ENCODE peak calls at places on chromosomes 2 and 18, in five cellular contexts. X is heart right ventricle, E is GM12865, S is stomach, J is cardiac fibroblast. F is an unnamed sample.

GRCh38 chr2:196330645-196331044 is 159.3 kb upstream of the STK17B start:
- DNase-seq in E (no peak), S (no peak), X (no peak), J (no peak), F (no peak)

GRCh38 chr2:216044883-216045499 is 31.6 kb upstream of the MREG start:
- DNase-seq in S (no peak), X (no peak), E (peak; percentile 43), J (no peak), F (no peak)

GRCh38 chr2:232910376-232910775 is 40.3 kb downstream of the SNORC start:
- DNase-seq in J (no peak), S (peak; percentile 16), X (no peak), E (no peak), F (no peak)

GRCh38 chr2:145066795-145067194 is 546.9 kb upstream of the ZEB2 start:
- DNase-seq in J (no peak), S (no peak), X (no peak), E (no peak), F (no peak)

GRCh38 chr2:230974096-230974913 is 21.6 kb upstream of the SPATA3 start:
- DNase-seq in J (peak; percentile 67), E (peak; percentile 98), S (no peak), X (no peak), F (no peak)

GRCh38 chr2:54015809-54016703 is 45.3 kb upstream of the PSME4 start:
- DNase-seq in S (no peak), X (no peak), J (peak; percentile 88), E (no peak), F (no peak)

GRCh38 chr2:153311432-153311831 is 167.1 kb downstream of the RPRM start:
- DNase-seq in E (no peak), X (no peak), S (no peak), J (no peak), F (peak; percentile 49)

GRCh38 chr2:38380397-38381130 is 3.5 kb upstream of the ATL2 start:
- DNase-seq in J (no peak), X (no peak), S (no peak), E (peak; percentile 18), F (no peak)

GRCh38 chr2:128172191-128172590 is 81.2 kb downstream of the UGGT1 start:
- DNase-seq in E (no peak), S (no peak), X (no peak), J (no peak), F (no peak)

GRCh38 chr2:130338793-130339345 is 3.8 kb upstream of the IMP4 start:
- DNase-seq in X (no peak), E (no peak), S (no peak), J (no peak), F (no peak)

GRCh38 chr18:58150772-58151171 is 106.7 kb downstream of the NEDD4L start:
- DNase-seq in X (no peak), S (no peak), J (no peak), E (no peak), F (no peak)

GRCh38 chr2:99602475-99602874 is 112.7 kb upstream of the REV1 start:
- DNase-seq in E (no peak), X (no peak), J (peak; percentile 44), S (no peak), F (no peak)

GRCh38 chr18:44687421-44687820 is 6.7 kb downstream of the SETBP1 start:
- DNase-seq in J (no peak), X (no peak), S (no peak), E (no peak), F (no peak)

GRCh38 chr2:238174701-238175100 is 15.9 kb downstream of the ERFE start:
- DNase-seq in E (no peak), X (no peak), S (no peak), J (no peak), F (no peak)

GRCh38 chr2:46029332-46029811 is 267.8 kb upstream of the EPAS1 start:
- DNase-seq in X (peak; percentile 25), J (peak; percentile 66), E (no peak), S (no peak), F (no peak)

GRCh38 chr18:76444436-76445105 is 50.5 kb downstream of the ZNF516 start:
- DNase-seq in J (no peak), X (no peak), E (no peak), S (no peak), F (no peak)

GRCh38 chr18:48032876-48033769 is 102.7 kb upstream of the SMAD2 start:
- DNase-seq in S (no peak), X (no peak), J (peak; percentile 59), E (no peak), F (no peak)

GRCh38 chr2:17877811-17878221 is 651 bp upstream of the KCNS3 start:
- DNase-seq in S (no peak), X (peak; percentile 18), J (peak; percentile 9), E (peak; percentile 17), F (no peak)

GRCh38 chr18:77138270-77138669 is 5.7 kb upstream of the MBP start:
- DNase-seq in X (no peak), E (no peak), S (peak; percentile 72), J (no peak), F (no peak)

GRCh38 chr2:189153608-189154007 is 26.0 kb downstream of the COL5A2 start:
- DNase-seq in X (no peak), J (peak; percentile 90), E (no peak), S (no peak), F (no peak)

GRCh38 chr18:59268722-59269562 is 4.3 kb downstream of the RAX start:
- DNase-seq in J (no peak), S (no peak), E (peak; percentile 17), X (peak; percentile 35), F (no peak)

GRCh38 chr2:95179451-95179850 is 13.8 kb downstream of the ZNF2 start:
- DNase-seq in J (no peak), X (peak; percentile 33), E (no peak), S (peak; percentile 35), F (no peak)

GRCh38 chr2:41717883-41718282 is 329.9 kb upstream of the PKDCC start:
- DNase-seq in S (no peak), X (no peak), J (peak; percentile 46), E (peak; percentile 30), F (no peak)

GRCh38 chr2:170929686-170930050 is 615 bp downstream of the GORASP2 start:
- DNase-seq in J (peak; percentile 39), X (peak; percentile 36), E (peak; percentile 70), S (peak; percentile 74), F (no peak)

GRCh38 chr18:34659579-34660517 is 50.2 kb upstream of the DTNA start:
- DNase-seq in E (peak; percentile 8), X (peak; percentile 59), S (peak; percentile 77), J (peak; percentile 98), F (peak; percentile 73)

GRCh38 chr2:173752152-173752551 is 213.0 kb downstream of the SP3 start:
- DNase-seq in J (peak; percentile 44), E (peak; percentile 36), X (no peak), S (no peak), F (no peak)
- TF ChIP-seq CTCF in J (peak; percentile 58), E (peak; percentile 32), X (no peak), S (no peak), F (no peak)

DNA sequence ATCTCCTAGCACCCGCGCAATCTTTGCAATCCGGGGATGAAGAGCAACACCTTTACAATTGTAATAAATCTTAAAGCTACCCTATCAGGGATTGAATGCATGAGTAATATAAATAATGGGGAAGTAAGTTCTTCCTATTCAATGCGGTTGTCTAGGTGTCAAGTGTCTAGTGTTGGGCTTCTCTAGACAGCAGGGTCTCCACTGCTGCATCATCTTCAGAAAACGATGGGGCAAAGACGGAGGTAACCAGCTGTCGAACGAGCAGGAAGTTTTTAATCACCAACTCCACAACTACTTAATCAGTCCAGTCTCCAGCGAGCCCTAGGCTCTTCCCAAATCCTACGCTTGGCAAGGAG is 573 bp downstream of the STAM2 start:
- DNase-seq in X (no peak), J (no peak), E (no peak), S (no peak), F (no peak)
- TF ChIP-seq CTCF in X (no peak), J (no peak), E (no peak), S (no peak), F (no peak)

DNA sequence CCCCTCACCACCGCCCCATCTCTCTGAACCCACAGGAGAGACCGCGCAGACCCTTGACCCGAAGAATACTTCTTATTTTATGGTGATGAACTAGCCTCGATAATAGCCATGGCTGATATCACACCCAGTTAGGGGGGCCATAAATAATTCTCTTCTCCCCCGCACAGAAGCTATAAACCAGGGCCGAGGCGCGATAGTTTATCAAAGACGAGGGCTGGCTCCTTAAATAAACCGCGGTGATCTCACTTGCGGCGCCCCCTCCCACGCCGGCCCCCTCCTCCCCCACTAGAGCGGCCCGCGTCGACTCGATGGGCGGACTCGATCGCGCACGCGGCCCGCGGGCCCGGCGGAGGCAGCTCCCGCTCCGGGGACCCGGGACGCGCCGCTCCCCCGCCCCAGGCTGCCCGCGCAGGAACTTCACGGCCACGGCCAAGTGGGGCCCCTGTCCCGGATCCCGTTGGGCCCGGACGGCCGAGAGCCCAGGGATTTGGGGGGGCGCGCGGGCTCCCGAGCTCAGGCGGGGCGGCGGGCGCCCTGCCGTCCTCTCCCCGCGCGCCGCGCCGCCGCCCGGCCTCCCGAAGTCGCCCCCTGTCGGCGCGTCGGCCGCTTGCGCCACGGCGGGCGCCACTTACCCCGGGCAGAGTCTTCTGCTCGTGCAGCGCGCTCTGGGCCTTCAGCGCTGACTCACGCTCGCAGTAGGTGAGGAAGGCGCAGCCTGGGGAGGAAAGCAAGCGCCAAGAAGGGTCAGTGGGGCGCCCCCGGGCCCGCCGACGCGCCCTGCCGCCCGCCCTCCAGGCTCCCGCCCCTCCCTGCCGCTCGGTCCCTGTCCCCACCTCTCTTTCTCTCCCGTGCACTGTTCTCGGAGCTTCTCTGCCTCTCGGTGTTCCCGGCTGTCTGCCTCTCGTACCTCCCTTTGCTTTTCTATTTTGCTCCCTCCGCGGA is 80.4 kb downstream of the CELF4 start:
- DNase-seq in J (no peak), E (peak; percentile 4), S (no peak), X (no peak), F (no peak)
- TF ChIP-seq CTCF in J (no peak), E (peak; percentile 18), S (no peak), X (no peak), F (no peak)

GRCh38 chr2:6922201-6922656 is 5.0 kb downstream of the RNF144A start:
- DNase-seq in X (no peak), E (no peak), J (no peak), S (no peak), F (no peak)
- TF ChIP-seq CTCF in X (no peak), E (peak; percentile 7), J (no peak), S (no peak), F (no peak)

GRCh38 chr2:208379192-208379591 is 27.4 kb upstream of the PTH2R start:
- DNase-seq in S (no peak), J (no peak), X (no peak), E (no peak), F (no peak)

GRCh38 chr2:208389940-208390339 is 16.7 kb upstream of the PTH2R start:
- DNase-seq in S (no peak), X (no peak), E (no peak), J (no peak), F (no peak)

GRCh38 chr2:208386546-208386945 is 20.0 kb upstream of the PTH2R start:
- DNase-seq in J (no peak), S (no peak), E (no peak), X (no peak), F (no peak)

DNA sequence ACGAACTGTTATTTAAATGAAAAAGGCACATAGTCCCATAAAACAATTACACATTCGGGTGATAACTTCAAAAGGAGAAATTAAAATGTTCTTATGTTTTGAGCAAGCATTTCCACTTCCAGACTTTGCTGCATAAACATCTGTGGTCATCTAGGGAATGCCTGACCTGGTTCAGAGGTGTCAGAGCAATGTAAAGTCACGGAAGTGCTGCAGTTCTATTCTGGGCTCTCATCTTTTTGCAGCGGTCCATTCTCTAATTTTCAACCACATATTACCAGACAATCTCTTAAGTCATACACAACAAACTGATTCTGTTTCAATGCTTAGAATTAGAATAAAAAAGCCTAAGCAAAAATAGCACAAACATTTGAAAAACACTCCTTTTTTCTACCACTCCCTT is 22.0 kb upstream of the PTH2R start:
- DNase-seq in J (no peak), E (no peak), S (no peak), X (no peak), F (no peak)
- TF ChIP-seq CTCF in J (no peak), E (no peak), S (no peak), X (no peak), F (no peak)

GRCh38 chr2:112577756-112578155 is 6.7 kb upstream of the CHCHD5 start:
- DNase-seq in E (no peak), J (peak; percentile 30), X (no peak), S (no peak), F (no peak)
- TF ChIP-seq CTCF in E (no peak), J (peak; percentile 4), X (no peak), S (no peak), F (no peak)

F was measured in omental fat pad.